ENCODE peak calls at places on chromosomes 12 and 14, in four cellular contexts. D is fibroblast of mammary gland, O is SK-N-SH, X is substantia nigra. B is an unnamed sample.

GRCh38 chr14:102525213-102526143 is 15.9 kb upstream of the ANKRD9 start:
- DNase-seq in D (peak), O (no peak), X (no peak), B (peak)

GRCh38 chr12:89235189-89235993 is 116.9 kb downstream of the DUSP6 start:
- DNase-seq in D (no peak), O (no peak), X (no peak), B (no peak)

GRCh38 chr12:68910128-68910527 is 22.8 kb downstream of the CPM start:
- DNase-seq in D (peak), O (no peak), X (no peak), B (no peak)

GRCh38 chr14:89625208-89625987 is 208.4 kb upstream of the FOXN3 start:
- DNase-seq in D (no peak), O (peak), X (peak), B (peak)

GRCh38 chr12:110688446-110689001 is 391 bp downstream of the HVCN1 start:
- DNase-seq in D (no peak), O (no peak), X (no peak), B (no peak)

GRCh38 chr12:132084681-132085635 is 59.2 kb downstream of the DDX51 start:
- DNase-seq in D (peak), O (peak), X (peak), B (peak)

GRCh38 chr12:15532364-15532977 is 210.2 kb downstream of the PTPRO start:
- DNase-seq in D (peak), O (peak), X (peak), B (peak)

GRCh38 chr14:33569844-33570716 is 380.8 kb downstream of the EGLN3 start:
- DNase-seq in D (no peak), O (no peak), X (no peak), B (peak)

GRCh38 chr14:76729953-76730505 is 31.2 kb upstream of the VASH1 start:
- DNase-seq in D (no peak), O (no peak), X (no peak), B (no peak)

GRCh38 chr12:70719672-70720420 is 82.6 kb upstream of the PTPRB start:
- DNase-seq in D (peak), O (peak), X (peak), B (peak)

GRCh38 chr14:81727243-81727642 is 193.6 kb upstream of the SEL1L start:
- DNase-seq in D (peak), O (no peak), X (no peak), B (no peak)

GRCh38 chr12:105835505-105835904 is 303.2 kb downstream of the NUAK1 start:
- DNase-seq in D (no peak), O (no peak), X (no peak), B (no peak)

GRCh38 chr14:104318558-104319488 is 180.4 kb downstream of the KIF26A start:
- DNase-seq in D (no peak), O (no peak), X (no peak), B (no peak)

GRCh38 chr12:46206471-46206870 is 62.4 kb downstream of the SLC38A1 start:
- DNase-seq in D (no peak), O (no peak), X (no peak), B (no peak)

GRCh38 chr12:3964404-3964803 is 91.2 kb upstream of the PARP11 start:
- DNase-seq in D (peak), O (peak), X (no peak), B (no peak)

GRCh38 chr12:110689601-110690430 is 901 bp upstream of the HVCN1 start:
- DNase-seq in D (peak), O (no peak), X (no peak), B (peak)

GRCh38 chr14:37625597-37626595 is 30.5 kb downstream of the TTC6 start:
- DNase-seq in D (no peak), O (no peak), X (no peak), B (no peak)

GRCh38 chr14:63565448-63565847 is 22.3 kb upstream of the PPP2R5E start:
- DNase-seq in D (no peak), O (no peak), X (no peak), B (no peak)

GRCh38 chr12:127943481-127944210 is 323.3 kb upstream of the TMEM132C start:
- DNase-seq in D (no peak), O (no peak), X (no peak), B (peak)

GRCh38 chr12:132362966-132363660 is 33.7 kb upstream of the GALNT9 start:
- DNase-seq in D (no peak), O (no peak), X (no peak), B (no peak)

GRCh38 chr12:64983771-64984170 is 137.3 kb downstream of the WIF1 start:
- DNase-seq in D (no peak), O (no peak), X (no peak), B (no peak)

GRCh38 chr12:87233636-87234035 is 795.6 kb downstream of the C12orf50 start:
- DNase-seq in D (peak), O (no peak), X (no peak), B (peak)

GRCh38 chr12:120866143-120866542 is 38.0 kb downstream of the SPPL3 start:
- DNase-seq in D (peak), O (no peak), X (no peak), B (peak)

GRCh38 chr14:22887990-22888378 is 5.0 kb downstream of the REM2 start:
- DNase-seq in D (no peak), O (no peak), X (no peak), B (no peak)

GRCh38 chr12:69173358-69173757 is 66.0 kb upstream of the CPSF6 start:
- DNase-seq in D (no peak), O (no peak), X (no peak), B (no peak)

GRCh38 chr12:49865109-49865781 is 22.3 kb upstream of the BCDIN3D start:
- DNase-seq in D (no peak), O (no peak), X (no peak), B (no peak)

GRCh38 chr14:89011727-89012271 is 187.3 kb downstream of the TTC8 start:
- DNase-seq in D (no peak), O (no peak), X (no peak), B (no peak)

GRCh38 chr14:72618424-72618823 is 275.5 kb downstream of the DPF3 start:
- DNase-seq in D (no peak), O (no peak), X (no peak), B (no peak)

GRCh38 chr14:69715725-69716482 is 51.0 kb upstream of the SRSF5 start:
- DNase-seq in D (peak), O (peak), X (peak), B (peak)

GRCh38 chr12:18752280-18752920 is 14.5 kb downstream of the CAPZA3 start:
- DNase-seq in D (peak), O (no peak), X (no peak), B (peak)

GRCh38 chr12:49389092-49389703 is 21.9 kb downstream of the SPATS2 start:
- DNase-seq in D (no peak), O (no peak), X (no peak), B (no peak)

GRCh38 chr14:51652168-51653095 is 722 bp downstream of the FRMD6 start:
- DNase-seq in D (no peak), O (peak), X (peak), B (peak)

GRCh38 chr12:124804011-124804621 is 59.5 kb downstream of the SCARB1 start:
- DNase-seq in D (peak), O (peak), X (no peak), B (peak)

GRCh38 chr12:2283910-2284309 is 231.1 kb downstream of the CACNA1C start:
- DNase-seq in D (peak), O (no peak), X (no peak), B (peak)

GRCh38 chr14:53412819-53413664 is 259.9 kb upstream of the DDHD1 start:
- DNase-seq in D (peak), O (peak), X (no peak), B (no peak)

GRCh38 chr12:61072717-61073116 is 1187.5 kb upstream of the USP15 start:
- DNase-seq in D (no peak), O (no peak), X (no peak), B (no peak)

GRCh38 chr14:20400965-20401593 is 12.2 kb downstream of the TEP1 start:
- DNase-seq in D (peak), O (no peak), X (no peak), B (no peak)

GRCh38 chr14:88961214-88961613 is 136.8 kb downstream of the TTC8 start:
- DNase-seq in D (no peak), O (no peak), X (no peak), B (no peak)